ENCODE peak calls at places on chromosomes 3 and 15, in nine cellular contexts. U is activated T-cell treated with anti-CD3 and anti-CD28 coated beads for 1 hour; C is HEK293T; R is posterior cingulate gyrus; J is Calu3; S is stimulated activated CD8-positive, alpha-beta memory T cell treated with anti-CD3 and anti-CD28 coated beads, Interleukin-4, amount 100 ng/mL, for 1 hour; I is Right ventricle myocardium superior; Y is endothelial cell of umbilical vein; E is AG08395. A is an unnamed sample.

GRCh38 chr3:197687570-197687969 is 49.1 kb downstream of the RUBCN start:
- DNase-seq in J (no peak), S (no peak), E (no peak), C (no peak), I (no peak), Y (no peak), U (no peak), R (no peak), A (no peak)

GRCh38 chr15:68695061-68695595 is 116.3 kb downstream of the CORO2B start:
- DNase-seq in J (no peak), Y (no peak), C (no peak), R (no peak), I (no peak), S (no peak), U (no peak), E (no peak), A (no peak)

GRCh38 chr15:81893182-81893833 is 152.5 kb downstream of the MEX3B start:
- DNase-seq in S (no peak), R (no peak), J (no peak), Y (no peak), E (no peak), C (no peak), I (no peak), U (no peak), A (no peak)

GRCh38 chr15:98077186-98077585 is 116.7 kb downstream of the ARRDC4 start:
- DNase-seq in Y (no peak), E (peak), C (no peak), J (peak), S (no peak), I (peak), U (no peak), R (no peak), A (no peak)

GRCh38 chr3:132399054-132399929 is 18.0 kb upstream of the DNAJC13 start:
- DNase-seq in U (no peak), S (no peak), I (no peak), C (peak), R (peak), E (peak), Y (peak), J (peak), A (peak)

GRCh38 chr15:76903251-76903681 is 1.9 kb downstream of the SCAPER start:
- DNase-seq in Y (peak), I (no peak), C (no peak), S (no peak), R (no peak), J (no peak), U (no peak), E (peak), A (no peak)

GRCh38 chr3:195237981-195238625 is 32.9 kb downstream of the XXYLT1 start:
- DNase-seq in J (no peak), C (no peak), U (no peak), I (peak), E (no peak), Y (no peak), S (no peak), R (no peak), A (no peak)

GRCh38 chr3:11565932-11566331 is 77.8 kb downstream of the VGLL4 start:
- DNase-seq in J (no peak), C (no peak), R (no peak), U (no peak), S (no peak), I (peak), Y (no peak), E (no peak), A (no peak)

GRCh38 chr15:84783493-84784251 is 33.5 kb upstream of the ALPK3 start:
- DNase-seq in U (no peak), R (no peak), E (no peak), Y (no peak), I (no peak), J (no peak), C (no peak), S (no peak), A (no peak)

GRCh38 chr3:189625071-189625470 is 6.1 kb upstream of the TP63 start:
- DNase-seq in S (no peak), I (no peak), E (no peak), Y (no peak), C (no peak), U (no peak), R (no peak), J (no peak), A (no peak)

GRCh38 chr3:175386630-175387029 is 527.5 kb downstream of the NAALADL2 start:
- DNase-seq in J (peak), S (no peak), E (peak), I (no peak), Y (peak), C (no peak), U (no peak), R (no peak), A (no peak)

GRCh38 chr3:119810018-119810435 is 28.1 kb downstream of the NR1I2 start:
- DNase-seq in J (no peak), I (peak), C (no peak), S (no peak), U (peak), E (peak), R (peak), Y (peak), A (no peak)

A was measured in NCI-H187 treated with DMSO at 0.1 percent for 48 hours.